ENCODE peak calls at places on chromosome 20, in ten cellular contexts. Z is DMS153; Q is activated CD4-positive, alpha-beta T cell treated with anti-CD3 and anti-CD28 coated beads, Interleukin-2, amount 50 U/mL, for 1 hour; W is neural crest cell; B is activated T-helper 9 cell treated with anti-CD3 and anti-CD28 coated beads, Interleukin-2, amount 50 U/mL, for 16 hours; V is T follicular helper cell; D is GM19239; N is stimulated activated CD4-positive, alpha-beta T cell treated with anti-CD3 and anti-CD28 coated beads, Interleukin-2, amount 100 ng/mL, for 48 hours; C is AG10803; Y is endothelial cell. S is an unnamed sample.

GRCh38 chr20:9400371-9401025 is 113.9 kb upstream of the LAMP5 start:
- DNase-seq in B (no peak), N (no peak), Y (no peak), D (no peak), Z (no peak), V (no peak), C (peak), W (no peak), Q (no peak), S (no peak)

GRCh38 chr20:13356087-13356486 is 135.0 kb downstream of the ISM1 start:
- DNase-seq in V (no peak), D (no peak), C (no peak), Z (no peak), Y (no peak), Q (no peak), B (no peak), N (no peak), W (no peak), S (no peak)

GRCh38 chr20:8215516-8215915 is 83.5 kb downstream of the PLCB1 start:
- DNase-seq in D (no peak), N (no peak), Y (no peak), V (no peak), B (no peak), W (no peak), C (peak), Q (no peak), Z (no peak), S (peak)

GRCh38 chr20:39282619-39283092 is 320.5 kb downstream of the DHX35 start:
- DNase-seq in B (no peak), C (no peak), Q (no peak), D (no peak), V (no peak), W (no peak), Z (no peak), Y (no peak), N (no peak), S (no peak)

GRCh38 chr20:25280574-25281535 is 33.0 kb downstream of the PYGB start:
- DNase-seq in B (no peak), N (no peak), Y (no peak), V (no peak), Q (no peak), W (no peak), C (no peak), Z (no peak), D (no peak), S (no peak)

GRCh38 chr20:9241232-9241692 is 172.4 kb downstream of the PLCB4 start:
- DNase-seq in D (no peak), C (peak), V (no peak), W (no peak), Q (no peak), Y (no peak), B (no peak), Z (peak), N (no peak), S (peak)

GRCh38 chr20:5268449-5268848 is 48.3 kb downstream of the PROKR2 start:
- DNase-seq in C (no peak), V (no peak), Z (no peak), Y (no peak), W (no peak), Q (no peak), B (no peak), N (no peak), D (no peak), S (no peak)

GRCh38 chr20:59028812-59029211 is 3.3 kb downstream of the ATP5F1E start:
- DNase-seq in C (no peak), Y (no peak), Q (no peak), N (no peak), W (no peak), D (no peak), V (no peak), Z (no peak), B (no peak), S (no peak)

GRCh38 chr20:49483018-49483705 is 694 bp upstream of the KCNB1 start:
- DNase-seq in B (no peak), Z (no peak), Y (no peak), W (no peak), C (no peak), V (no peak), N (no peak), D (no peak), Q (no peak), S (no peak)

GRCh38 chr20:41714030-41714429 is 95.9 kb upstream of the CHD6 start:
- DNase-seq in V (no peak), Y (no peak), W (no peak), N (no peak), B (no peak), Z (no peak), Q (no peak), C (no peak), D (no peak), S (no peak)

GRCh38 chr20:63091901-63092659 is 85.3 kb upstream of the BHLHE23 start:
- DNase-seq in V (no peak), B (no peak), Z (no peak), D (no peak), C (no peak), W (no peak), Q (no peak), Y (no peak), N (no peak), S (no peak)

GRCh38 chr20:48126227-48126740 is 341.0 kb upstream of the SULF2 start:
- DNase-seq in W (peak), V (no peak), N (no peak), Q (no peak), Z (no peak), B (no peak), D (no peak), Y (no peak), C (no peak), S (no peak)

GRCh38 chr20:37864275-37864674 is 38.7 kb upstream of the VSTM2L start:
- DNase-seq in D (no peak), V (no peak), B (no peak), C (no peak), Q (no peak), N (no peak), Y (no peak), Z (no peak), W (no peak), S (no peak)

GRCh38 chr20:56171087-56172012 is 77.2 kb upstream of the MC3R start:
- DNase-seq in W (no peak), Q (no peak), N (no peak), V (no peak), Y (no peak), B (no peak), Z (peak), C (no peak), D (no peak), S (no peak)

S was measured in fibroblast of pulmonary artery.